ENCODE peak calls at places on chromosomes 4 and X, in nine cellular contexts. C is posterior cingulate gyrus, K is left kidney, T is NCI-H460, P is AG04450, N is choroid plexus epithelial cell, G is retina, L is left ventricle myocardium inferior, X is KG1. B is an unnamed sample.

GRCh38 chrX:128992107-128992971 is 531.0 kb downstream of the SMARCA1 start:
- DNase-seq in T (no peak), K (no peak), G (no peak), L (no peak), C (no peak), X (no peak), P (no peak), N (no peak), B (no peak)

GRCh38 chr4:148101235-148101634 is 341.0 kb downstream of the NR3C2 start:
- DNase-seq in C (no peak), P (no peak), X (no peak), T (no peak), G (no peak), K (no peak), N (no peak), L (no peak), B (no peak)

GRCh38 chrX:44061940-44062339 is 88.8 kb upstream of the NDP start:
- DNase-seq in G (no peak), P (no peak), T (no peak), K (peak; percentile 32), X (no peak), C (no peak), L (no peak), N (no peak), B (peak; percentile 29)

GRCh38 chr4:103936653-103937145 is 216.9 kb upstream of the TACR3 start:
- DNase-seq in C (no peak), T (no peak), P (no peak), X (no peak), G (no peak), K (no peak), L (no peak), N (no peak), B (no peak)

GRCh38 chr4:125891597-125892258 is 577.0 kb downstream of the FAT4 start:
- DNase-seq in K (peak; percentile 10), N (peak; percentile 74), X (no peak), T (no peak), G (no peak), L (no peak), C (no peak), P (peak; percentile 95), B (peak; percentile 97)

GRCh38 chr4:8355306-8355705 is 85.2 kb downstream of the ACOX3 start:
- DNase-seq in P (no peak), X (no peak), N (peak; percentile 28), L (no peak), C (no peak), G (no peak), T (no peak), K (no peak), B (no peak)

GRCh38 chr4:185004562-185005208 is 13.6 kb upstream of the HELT start:
- DNase-seq in N (peak; percentile 15), L (peak; percentile 27), K (peak; percentile 81), G (no peak), C (no peak), T (no peak), X (no peak), P (no peak), B (no peak)

GRCh38 chrX:65726708-65727107 is 59.3 kb downstream of the MSN start:
- DNase-seq in T (no peak), G (no peak), L (no peak), P (no peak), K (no peak), X (no peak), N (no peak), C (no peak), B (no peak)

GRCh38 chr4:176889776-176890175 is 97.1 kb upstream of the VEGFC start:
- DNase-seq in C (no peak), K (no peak), N (no peak), X (no peak), L (no peak), T (no peak), P (no peak), G (no peak), B (no peak)

GRCh38 chrX:39469126-39469525 is 628.6 kb downstream of the BCOR start:
- DNase-seq in K (no peak), T (no peak), P (no peak), C (no peak), G (no peak), N (no peak), X (no peak), L (no peak), B (no peak)

GRCh38 chrX:39161856-39162255 is 360.6 kb downstream of the MID1IP1 start:
- DNase-seq in G (no peak), N (no peak), C (no peak), T (no peak), K (no peak), X (no peak), L (no peak), P (no peak), B (no peak)

GRCh38 chr4:107891299-107891698 is 40.0 kb upstream of the CYP2U1 start:
- DNase-seq in N (no peak), G (no peak), P (no peak), L (no peak), T (no peak), C (no peak), K (no peak), X (no peak), B (no peak)

GRCh38 chrX:56564921-56565861 is 1.8 kb downstream of the UBQLN2 start:
- DNase-seq in P (no peak), K (peak; percentile 7), G (peak; percentile 19), C (peak; percentile 27), N (peak; percentile 12), T (no peak), X (peak; percentile 1), L (no peak), B (no peak)

GRCh38 chrX:54495814-54496516 is at the start of gene FGD1:
- DNase-seq in K (peak; percentile 83), L (peak; percentile 77), C (peak; percentile 52), X (no peak), G (peak; percentile 66), P (no peak), N (peak; percentile 51), T (peak; percentile 52), B (peak; percentile 65)

GRCh38 chr4:38663801-38664703 is at the start of gene KLF3:
- DNase-seq in X (peak; percentile 70), C (peak; percentile 84), T (peak; percentile 83), K (peak; percentile 95), P (peak; percentile 55), G (peak; percentile 83), N (peak; percentile 91), L (peak; percentile 97), B (peak; percentile 89)

GRCh38 chr4:52873861-52874343 is 11.8 kb downstream of the RASL11B start:
- DNase-seq in T (no peak), N (peak; percentile 32), X (no peak), P (no peak), K (peak; percentile 79), L (no peak), C (no peak), G (peak; percentile 66), B (peak; percentile 58)

GRCh38 chr4:128776794-128777216 is 32.7 kb upstream of the JADE1 start:
- DNase-seq in X (no peak), N (peak; percentile 93), P (peak; percentile 82), T (no peak), G (no peak), C (no peak), K (peak; percentile 27), L (peak; percentile 66), B (peak; percentile 97)

GRCh38 chr4:8283631-8284121 is 14.1 kb downstream of the HTRA3 start:
- DNase-seq in P (no peak), C (peak; percentile 14), G (no peak), N (no peak), T (no peak), X (no peak), L (peak; percentile 21), K (peak; percentile 26), B (no peak)

GRCh38 chrX:14801136-14801535 is 71.7 kb downstream of the FANCB start:
- DNase-seq in N (no peak), C (no peak), P (no peak), X (no peak), T (no peak), G (no peak), L (no peak), K (no peak), B (no peak)

B was measured in mesenchymal stem cell.